ENCODE peak calls at places on chromosome 17, in ten cellular contexts. One of them, this sample, is unnamed.

GRCh38 chr17:48052956-48053757 is 5.0 kb downstream of the NFE2L1 start:
- DNase-seq in mesothelial cell of epicardium: no peak
- DNase-seq in aorta: no peak
- DNase-seq in stimulated activated CD8-positive, alpha-beta memory T cell treated with anti-CD3 and anti-CD28 coated beads, Interleukin-15, amount 100 ng/mL, for 24 hours: no peak
- DNase-seq in iris pigment epithelial cell: peak; percentile 65
- DNase-seq in activated gamma-delta T cell treated with anti-CD3 and anti-CD28 coated beads, Interleukin-2, amount 50 U/mL, for 16 hours: no peak
- DNase-seq in iPS-NIHi11: no peak
- DNase-seq in Caco-2: no peak
- DNase-seq in ACHN: no peak
- DNase-seq in NCI-H2029: peak; percentile 66
- DNase-seq in this sample: peak; percentile 47

GRCh38 chr17:76845524-76845923 is 22.7 kb upstream of the MGAT5B start:
- DNase-seq in ACHN: no peak
- DNase-seq in stimulated activated CD8-positive, alpha-beta memory T cell treated with anti-CD3 and anti-CD28 coated beads, Interleukin-15, amount 100 ng/mL, for 24 hours: no peak
- DNase-seq in Caco-2: no peak
- DNase-seq in iris pigment epithelial cell: peak; percentile 19
- DNase-seq in mesothelial cell of epicardium: no peak
- DNase-seq in activated gamma-delta T cell treated with anti-CD3 and anti-CD28 coated beads, Interleukin-2, amount 50 U/mL, for 16 hours: no peak
- DNase-seq in aorta: no peak
- DNase-seq in NCI-H2029: no peak
- DNase-seq in iPS-NIHi11: no peak
- DNase-seq in this sample: no peak

GRCh38 chr17:27247071-27247957 is 46.6 kb upstream of the WSB1 start:
- DNase-seq in Caco-2: no peak
- DNase-seq in NCI-H2029: peak; percentile 94
- DNase-seq in ACHN: no peak
- DNase-seq in activated gamma-delta T cell treated with anti-CD3 and anti-CD28 coated beads, Interleukin-2, amount 50 U/mL, for 16 hours: no peak
- DNase-seq in mesothelial cell of epicardium: no peak
- DNase-seq in iris pigment epithelial cell: peak; percentile 98
- DNase-seq in stimulated activated CD8-positive, alpha-beta memory T cell treated with anti-CD3 and anti-CD28 coated beads, Interleukin-15, amount 100 ng/mL, for 24 hours: no peak
- DNase-seq in aorta: no peak
- DNase-seq in iPS-NIHi11: no peak
- DNase-seq in this sample: peak; percentile 91

GRCh38 chr17:74176546-74177001 is 26.9 kb upstream of the RPL38 start:
- DNase-seq in aorta: peak; percentile 81
- DNase-seq in NCI-H2029: peak; percentile 65
- DNase-seq in activated gamma-delta T cell treated with anti-CD3 and anti-CD28 coated beads, Interleukin-2, amount 50 U/mL, for 16 hours: peak; percentile 14
- DNase-seq in iris pigment epithelial cell: peak; percentile 65
- DNase-seq in Caco-2: peak; percentile 78
- DNase-seq in stimulated activated CD8-positive, alpha-beta memory T cell treated with anti-CD3 and anti-CD28 coated beads, Interleukin-15, amount 100 ng/mL, for 24 hours: no peak
- DNase-seq in mesothelial cell of epicardium: no peak
- DNase-seq in iPS-NIHi11: peak; percentile 79
- DNase-seq in ACHN: peak; percentile 76
- DNase-seq in this sample: peak; percentile 75

GRCh38 chr17:40646791-40647548 is 648 bp downstream of the SMARCE1 start:
- DNase-seq in iris pigment epithelial cell: peak; percentile 57
- DNase-seq in activated gamma-delta T cell treated with anti-CD3 and anti-CD28 coated beads, Interleukin-2, amount 50 U/mL, for 16 hours: peak; percentile 31
- DNase-seq in iPS-NIHi11: peak; percentile 61
- DNase-seq in aorta: no peak
- DNase-seq in ACHN: peak; percentile 49
- DNase-seq in mesothelial cell of epicardium: no peak
- DNase-seq in Caco-2: no peak
- DNase-seq in stimulated activated CD8-positive, alpha-beta memory T cell treated with anti-CD3 and anti-CD28 coated beads, Interleukin-15, amount 100 ng/mL, for 24 hours: no peak
- DNase-seq in NCI-H2029: peak; percentile 13
- DNase-seq in this sample: peak; percentile 61

GRCh38 chr17:59067756-59068155 is 38.9 kb downstream of the TRIM37 start:
- DNase-seq in stimulated activated CD8-positive, alpha-beta memory T cell treated with anti-CD3 and anti-CD28 coated beads, Interleukin-15, amount 100 ng/mL, for 24 hours: no peak
- DNase-seq in mesothelial cell of epicardium: no peak
- DNase-seq in Caco-2: no peak
- DNase-seq in ACHN: no peak
- DNase-seq in activated gamma-delta T cell treated with anti-CD3 and anti-CD28 coated beads, Interleukin-2, amount 50 U/mL, for 16 hours: no peak
- DNase-seq in iPS-NIHi11: no peak
- DNase-seq in aorta: no peak
- DNase-seq in NCI-H2029: no peak
- DNase-seq in iris pigment epithelial cell: no peak
- DNase-seq in this sample: no peak

GRCh38 chr17:78879679-78880186 is 23.3 kb downstream of the CEP295NL start:
- DNase-seq in iPS-NIHi11: no peak
- DNase-seq in Caco-2: no peak
- DNase-seq in activated gamma-delta T cell treated with anti-CD3 and anti-CD28 coated beads, Interleukin-2, amount 50 U/mL, for 16 hours: no peak
- DNase-seq in NCI-H2029: no peak
- DNase-seq in ACHN: no peak
- DNase-seq in stimulated activated CD8-positive, alpha-beta memory T cell treated with anti-CD3 and anti-CD28 coated beads, Interleukin-15, amount 100 ng/mL, for 24 hours: no peak
- DNase-seq in mesothelial cell of epicardium: no peak
- DNase-seq in aorta: peak; percentile 89
- DNase-seq in iris pigment epithelial cell: peak; percentile 94
- DNase-seq in this sample: peak; percentile 97

GRCh38 chr17:8467527-8467926 is 31.8 kb downstream of the NDEL1 start:
- DNase-seq in ACHN: no peak
- DNase-seq in stimulated activated CD8-positive, alpha-beta memory T cell treated with anti-CD3 and anti-CD28 coated beads, Interleukin-15, amount 100 ng/mL, for 24 hours: no peak
- DNase-seq in iPS-NIHi11: no peak
- DNase-seq in iris pigment epithelial cell: no peak
- DNase-seq in activated gamma-delta T cell treated with anti-CD3 and anti-CD28 coated beads, Interleukin-2, amount 50 U/mL, for 16 hours: no peak
- DNase-seq in NCI-H2029: no peak
- DNase-seq in mesothelial cell of epicardium: no peak
- DNase-seq in Caco-2: no peak
- DNase-seq in aorta: no peak
- DNase-seq in this sample: no peak

GRCh38 chr17:64151016-64151368 is 21.0 kb upstream of the ERN1 start:
- DNase-seq in Caco-2: no peak
- DNase-seq in mesothelial cell of epicardium: no peak
- DNase-seq in activated gamma-delta T cell treated with anti-CD3 and anti-CD28 coated beads, Interleukin-2, amount 50 U/mL, for 16 hours: no peak
- DNase-seq in iPS-NIHi11: no peak
- DNase-seq in NCI-H2029: no peak
- DNase-seq in iris pigment epithelial cell: no peak
- DNase-seq in stimulated activated CD8-positive, alpha-beta memory T cell treated with anti-CD3 and anti-CD28 coated beads, Interleukin-15, amount 100 ng/mL, for 24 hours: no peak
- DNase-seq in aorta: no peak
- DNase-seq in ACHN: no peak
- DNase-seq in this sample: no peak

GRCh38 chr17:41917957-41918391 is 777 bp downstream of the ACLY start:
- DNase-seq in ACHN: peak; percentile 54
- DNase-seq in NCI-H2029: peak; percentile 46
- DNase-seq in mesothelial cell of epicardium: peak; percentile 45
- DNase-seq in Caco-2: no peak
- DNase-seq in activated gamma-delta T cell treated with anti-CD3 and anti-CD28 coated beads, Interleukin-2, amount 50 U/mL, for 16 hours: peak; percentile 4
- DNase-seq in stimulated activated CD8-positive, alpha-beta memory T cell treated with anti-CD3 and anti-CD28 coated beads, Interleukin-15, amount 100 ng/mL, for 24 hours: peak; percentile 25
- DNase-seq in iris pigment epithelial cell: peak; percentile 28
- DNase-seq in aorta: peak; percentile 89
- DNase-seq in iPS-NIHi11: no peak
- DNase-seq in this sample: peak; percentile 76

GRCh38 chr17:8012045-8012580 is 9.7 kb downstream of the GUCY2D start:
- DNase-seq in mesothelial cell of epicardium: no peak
- DNase-seq in NCI-H2029: no peak
- DNase-seq in iris pigment epithelial cell: no peak
- DNase-seq in activated gamma-delta T cell treated with anti-CD3 and anti-CD28 coated beads, Interleukin-2, amount 50 U/mL, for 16 hours: no peak
- DNase-seq in iPS-NIHi11: no peak
- DNase-seq in stimulated activated CD8-positive, alpha-beta memory T cell treated with anti-CD3 and anti-CD28 coated beads, Interleukin-15, amount 100 ng/mL, for 24 hours: no peak
- DNase-seq in aorta: no peak
- DNase-seq in Caco-2: no peak
- DNase-seq in ACHN: no peak
- DNase-seq in this sample: no peak

GRCh38 chr17:81396722-81397313 is 1.6 kb downstream of the BAHCC1 start:
- DNase-seq in mesothelial cell of epicardium: no peak
- DNase-seq in stimulated activated CD8-positive, alpha-beta memory T cell treated with anti-CD3 and anti-CD28 coated beads, Interleukin-15, amount 100 ng/mL, for 24 hours: no peak
- DNase-seq in aorta: no peak
- DNase-seq in NCI-H2029: peak; percentile 55
- DNase-seq in iPS-NIHi11: no peak
- DNase-seq in activated gamma-delta T cell treated with anti-CD3 and anti-CD28 coated beads, Interleukin-2, amount 50 U/mL, for 16 hours: no peak
- DNase-seq in ACHN: peak; percentile 57
- DNase-seq in Caco-2: peak; percentile 80
- DNase-seq in iris pigment epithelial cell: peak; percentile 53
- DNase-seq in this sample: peak; percentile 64

GRCh38 chr17:77696720-77697460 is 261.6 kb upstream of the TNRC6C start:
- DNase-seq in NCI-H2029: no peak
- DNase-seq in Caco-2: no peak
- DNase-seq in activated gamma-delta T cell treated with anti-CD3 and anti-CD28 coated beads, Interleukin-2, amount 50 U/mL, for 16 hours: no peak
- DNase-seq in aorta: peak; percentile 73
- DNase-seq in iPS-NIHi11: peak; percentile 55
- DNase-seq in stimulated activated CD8-positive, alpha-beta memory T cell treated with anti-CD3 and anti-CD28 coated beads, Interleukin-15, amount 100 ng/mL, for 24 hours: no peak
- DNase-seq in mesothelial cell of epicardium: no peak
- DNase-seq in ACHN: no peak
- DNase-seq in iris pigment epithelial cell: no peak
- DNase-seq in this sample: no peak

GRCh38 chr17:15436399-15437369 is 30.7 kb downstream of the CDRT4 start:
- DNase-seq in activated gamma-delta T cell treated with anti-CD3 and anti-CD28 coated beads, Interleukin-2, amount 50 U/mL, for 16 hours: no peak
- DNase-seq in iris pigment epithelial cell: peak; percentile 63
- DNase-seq in stimulated activated CD8-positive, alpha-beta memory T cell treated with anti-CD3 and anti-CD28 coated beads, Interleukin-15, amount 100 ng/mL, for 24 hours: no peak
- DNase-seq in Caco-2: peak; percentile 12
- DNase-seq in ACHN: peak; percentile 35
- DNase-seq in NCI-H2029: peak; percentile 76
- DNase-seq in iPS-NIHi11: peak; percentile 57
- DNase-seq in mesothelial cell of epicardium: no peak
- DNase-seq in aorta: no peak
- DNase-seq in this sample: peak; percentile 8

GRCh38 chr17:63622571-63623390 is 564 bp downstream of the MAP3K3 start:
- DNase-seq in iPS-NIHi11: peak; percentile 82
- DNase-seq in aorta: peak; percentile 91
- DNase-seq in iris pigment epithelial cell: peak; percentile 72
- DNase-seq in ACHN: peak; percentile 74
- DNase-seq in mesothelial cell of epicardium: peak; percentile 43
- DNase-seq in NCI-H2029: peak; percentile 11
- DNase-seq in activated gamma-delta T cell treated with anti-CD3 and anti-CD28 coated beads, Interleukin-2, amount 50 U/mL, for 16 hours: peak; percentile 42
- DNase-seq in Caco-2: peak; percentile 84
- DNase-seq in stimulated activated CD8-positive, alpha-beta memory T cell treated with anti-CD3 and anti-CD28 coated beads, Interleukin-15, amount 100 ng/mL, for 24 hours: peak; percentile 34
- DNase-seq in this sample: peak; percentile 81

GRCh38 chr17:83201206-83202001 is 122.0 kb downstream of the METRNL start:
- DNase-seq in iPS-NIHi11: no peak
- DNase-seq in iris pigment epithelial cell: no peak
- DNase-seq in Caco-2: no peak
- DNase-seq in activated gamma-delta T cell treated with anti-CD3 and anti-CD28 coated beads, Interleukin-2, amount 50 U/mL, for 16 hours: no peak
- DNase-seq in mesothelial cell of epicardium: no peak
- DNase-seq in ACHN: no peak
- DNase-seq in NCI-H2029: no peak
- DNase-seq in aorta: peak; percentile 27
- DNase-seq in stimulated activated CD8-positive, alpha-beta memory T cell treated with anti-CD3 and anti-CD28 coated beads, Interleukin-15, amount 100 ng/mL, for 24 hours: no peak
- DNase-seq in this sample: no peak

GRCh38 chr17:9488556-9488955 is 87.1 kb downstream of the STX8 start:
- DNase-seq in activated gamma-delta T cell treated with anti-CD3 and anti-CD28 coated beads, Interleukin-2, amount 50 U/mL, for 16 hours: no peak
- DNase-seq in Caco-2: no peak
- DNase-seq in stimulated activated CD8-positive, alpha-beta memory T cell treated with anti-CD3 and anti-CD28 coated beads, Interleukin-15, amount 100 ng/mL, for 24 hours: no peak
- DNase-seq in NCI-H2029: no peak
- DNase-seq in ACHN: no peak
- DNase-seq in iPS-NIHi11: no peak
- DNase-seq in iris pigment epithelial cell: peak; percentile 41
- DNase-seq in mesothelial cell of epicardium: no peak
- DNase-seq in aorta: no peak
- DNase-seq in this sample: no peak

GRCh38 chr17:38453951-38454421 is 25.7 kb downstream of the ARHGAP23 start:
- DNase-seq in ACHN: peak; percentile 61
- DNase-seq in stimulated activated CD8-positive, alpha-beta memory T cell treated with anti-CD3 and anti-CD28 coated beads, Interleukin-15, amount 100 ng/mL, for 24 hours: no peak
- DNase-seq in iris pigment epithelial cell: peak; percentile 65
- DNase-seq in NCI-H2029: no peak
- DNase-seq in Caco-2: no peak
- DNase-seq in iPS-NIHi11: no peak
- DNase-seq in aorta: peak; percentile 84
- DNase-seq in mesothelial cell of epicardium: no peak
- DNase-seq in activated gamma-delta T cell treated with anti-CD3 and anti-CD28 coated beads, Interleukin-2, amount 50 U/mL, for 16 hours: no peak
- DNase-seq in this sample: peak; percentile 73

GRCh38 chr17:69900829-69901228 is 174.2 kb upstream of the KCNJ16 start:
- DNase-seq in iPS-NIHi11: no peak
- DNase-seq in iris pigment epithelial cell: no peak
- DNase-seq in stimulated activated CD8-positive, alpha-beta memory T cell treated with anti-CD3 and anti-CD28 coated beads, Interleukin-15, amount 100 ng/mL, for 24 hours: no peak
- DNase-seq in ACHN: no peak
- DNase-seq in aorta: no peak
- DNase-seq in mesothelial cell of epicardium: no peak
- DNase-seq in Caco-2: no peak
- DNase-seq in NCI-H2029: no peak
- DNase-seq in activated gamma-delta T cell treated with anti-CD3 and anti-CD28 coated beads, Interleukin-2, amount 50 U/mL, for 16 hours: no peak
- DNase-seq in this sample: no peak

GRCh38 chr17:28570716-28571254 is 539 bp downstream of the PIGS start:
- DNase-seq in iPS-NIHi11: peak; percentile 52
- DNase-seq in NCI-H2029: peak; percentile 40
- DNase-seq in Caco-2: peak; percentile 64
- DNase-seq in ACHN: peak; percentile 12
- DNase-seq in iris pigment epithelial cell: no peak
- DNase-seq in mesothelial cell of epicardium: no peak
- DNase-seq in activated gamma-delta T cell treated with anti-CD3 and anti-CD28 coated beads, Interleukin-2, amount 50 U/mL, for 16 hours: no peak
- DNase-seq in aorta: peak; percentile 76
- DNase-seq in stimulated activated CD8-positive, alpha-beta memory T cell treated with anti-CD3 and anti-CD28 coated beads, Interleukin-15, amount 100 ng/mL, for 24 hours: peak; percentile 32
- DNase-seq in this sample: peak; percentile 57

GRCh38 chr17:537133-537532 is 177.5 kb downstream of the VPS53 start:
- DNase-seq in ACHN: no peak
- DNase-seq in mesothelial cell of epicardium: no peak
- DNase-seq in iPS-NIHi11: no peak
- DNase-seq in stimulated activated CD8-positive, alpha-beta memory T cell treated with anti-CD3 and anti-CD28 coated beads, Interleukin-15, amount 100 ng/mL, for 24 hours: no peak
- DNase-seq in NCI-H2029: no peak
- DNase-seq in iris pigment epithelial cell: no peak
- DNase-seq in aorta: no peak
- DNase-seq in Caco-2: no peak
- DNase-seq in activated gamma-delta T cell treated with anti-CD3 and anti-CD28 coated beads, Interleukin-2, amount 50 U/mL, for 16 hours: no peak
- DNase-seq in this sample: no peak

GRCh38 chr17:42317256-42317966 is 29.1 kb downstream of the STAT5A start:
- DNase-seq in aorta: no peak
- DNase-seq in NCI-H2029: no peak
- DNase-seq in Caco-2: peak; percentile 30
- DNase-seq in stimulated activated CD8-positive, alpha-beta memory T cell treated with anti-CD3 and anti-CD28 coated beads, Interleukin-15, amount 100 ng/mL, for 24 hours: no peak
- DNase-seq in iris pigment epithelial cell: no peak
- DNase-seq in iPS-NIHi11: no peak
- DNase-seq in ACHN: no peak
- DNase-seq in mesothelial cell of epicardium: no peak
- DNase-seq in activated gamma-delta T cell treated with anti-CD3 and anti-CD28 coated beads, Interleukin-2, amount 50 U/mL, for 16 hours: no peak
- DNase-seq in this sample: no peak

GRCh38 chr17:7930841-7931631 is 710 bp downstream of the TRAPPC1 start:
- DNase-seq in Caco-2: no peak
- DNase-seq in NCI-H2029: no peak
- DNase-seq in ACHN: peak; percentile 19
- DNase-seq in iris pigment epithelial cell: peak; percentile 11
- DNase-seq in stimulated activated CD8-positive, alpha-beta memory T cell treated with anti-CD3 and anti-CD28 coated beads, Interleukin-15, amount 100 ng/mL, for 24 hours: no peak
- DNase-seq in aorta: no peak
- DNase-seq in activated gamma-delta T cell treated with anti-CD3 and anti-CD28 coated beads, Interleukin-2, amount 50 U/mL, for 16 hours: no peak
- DNase-seq in mesothelial cell of epicardium: no peak
- DNase-seq in iPS-NIHi11: no peak
- DNase-seq in this sample: peak; percentile 19

GRCh38 chr17:10821062-10821461 is 16.8 kb downstream of the PIRT start:
- DNase-seq in ACHN: no peak
- DNase-seq in mesothelial cell of epicardium: no peak
- DNase-seq in iris pigment epithelial cell: no peak
- DNase-seq in iPS-NIHi11: no peak
- DNase-seq in stimulated activated CD8-positive, alpha-beta memory T cell treated with anti-CD3 and anti-CD28 coated beads, Interleukin-15, amount 100 ng/mL, for 24 hours: no peak
- DNase-seq in Caco-2: no peak
- DNase-seq in activated gamma-delta T cell treated with anti-CD3 and anti-CD28 coated beads, Interleukin-2, amount 50 U/mL, for 16 hours: no peak
- DNase-seq in NCI-H2029: no peak
- DNase-seq in aorta: no peak
- DNase-seq in this sample: no peak